ENCODE peak calls at places on chromosome 2, in seven cellular contexts. Q is HCT116, X is K562, L is H1, T is GM12878, Y is SK-N-SH, D is HepG2. N is an unnamed sample.

GRCh38 chr2:55672630-55673029 is 21.0 kb downstream of the PNPT1 start:
- DNase-seq in Q (no peak), X (no peak), L (no peak), T (no peak), Y (no peak), D (no peak), N (no peak)

GRCh38 chr2:72924353-72925240 is 7.3 kb downstream of the EMX1 start:
- DNase-seq in Q (no peak), X (no peak), L (peak; percentile 81), T (no peak), Y (peak; percentile 60), D (no peak), N (no peak)

GRCh38 chr2:174004900-174005605 is 39.9 kb upstream of the SP3 start:
- DNase-seq in Q (no peak), X (no peak), L (no peak), T (no peak), Y (no peak), D (no peak), N (no peak)

GRCh38 chr2:228048838-228049490 is 132.5 kb downstream of the SPHKAP start:
- DNase-seq in Q (peak; percentile 61), X (peak; percentile 2), L (no peak), T (no peak), Y (peak; percentile 28), D (peak; percentile 49), N (peak; percentile 27)

GRCh38 chr2:111982822-111983221 is 72.2 kb upstream of the TMEM87B start:
- DNase-seq in Q (no peak), X (no peak), L (no peak), T (no peak), Y (no peak), D (no peak), N (no peak)

GRCh38 chr2:69185807-69186206 is 172.8 kb downstream of the ANTXR1 start:
- DNase-seq in Q (no peak), X (no peak), L (no peak), T (no peak), Y (no peak), D (no peak), N (no peak)

GRCh38 chr2:169528271-169528701 is 18.8 kb downstream of the KLHL41 start:
- DNase-seq in Q (peak; percentile 41), X (peak; percentile 71), L (peak; percentile 89), T (peak; percentile 45), Y (peak; percentile 48), D (peak; percentile 65), N (no peak)

GRCh38 chr2:222693837-222694236 is 22.4 kb downstream of the MOGAT1 start:
- DNase-seq in Q (peak; percentile 41), X (no peak), L (no peak), T (no peak), Y (no peak), D (peak; percentile 63), N (peak; percentile 43)

GRCh38 chr2:192146069-192147006 is 48.4 kb downstream of the TMEFF2 start:
- DNase-seq in Q (no peak), X (no peak), L (no peak), T (no peak), Y (no peak), D (no peak), N (no peak)

GRCh38 chr2:83850071-83850725 is 608.9 kb downstream of the SUCLG1 start:
- DNase-seq in Q (no peak), X (no peak), L (no peak), T (no peak), Y (no peak), D (no peak), N (no peak)

GRCh38 chr2:23007836-23008235 is 377.1 kb upstream of the KLHL29 start:
- DNase-seq in Q (no peak), X (no peak), L (no peak), T (no peak), Y (no peak), D (no peak), N (no peak)

GRCh38 chr2:74440005-74440377 is 1.7 kb downstream of the RTKN start:
- DNase-seq in Q (no peak), X (no peak), L (no peak), T (no peak), Y (peak; percentile 84), D (peak; percentile 60), N (no peak)

GRCh38 chr2:208150094-208150493 is 4.1 kb upstream of the CRYGB start:
- DNase-seq in Q (no peak), X (no peak), L (no peak), T (no peak), Y (no peak), D (no peak), N (no peak)

GRCh38 chr2:76445880-76446279 is 735.2 kb upstream of the GCFC2 start:
- DNase-seq in Q (no peak), X (no peak), L (no peak), T (peak; percentile 17), Y (no peak), D (no peak), N (no peak)

GRCh38 chr2:67797801-67798535 is 264.8 kb downstream of the C1D start:
- DNase-seq in Q (no peak), X (no peak), L (no peak), T (no peak), Y (no peak), D (no peak), N (no peak)

GRCh38 chr2:41698787-41699422 is 348.9 kb upstream of the PKDCC start:
- DNase-seq in Q (no peak), X (peak; percentile 31), L (peak; percentile 83), T (no peak), Y (peak; percentile 85), D (no peak), N (peak; percentile 33)

GRCh38 chr2:238936162-238937052 is 88.5 kb downstream of the TWIST2 start:
- DNase-seq in Q (no peak), X (no peak), L (peak; percentile 19), T (no peak), Y (no peak), D (no peak), N (no peak)

GRCh38 chr2:231680992-231681852 is 27.1 kb upstream of the PTMA start:
- DNase-seq in Q (no peak), X (peak; percentile 62), L (peak; percentile 91), T (no peak), Y (peak; percentile 99), D (peak; percentile 87), N (peak; percentile 86)

GRCh38 chr2:108169982-108170625 is 69.7 kb upstream of the SULT1C3 start:
- DNase-seq in Q (no peak), X (no peak), L (peak; percentile 54), T (no peak), Y (peak; percentile 9), D (peak; percentile 31), N (no peak)

GRCh38 chr2:34261701-34262100 is 662.6 kb upstream of the FAM98A start:
- DNase-seq in Q (no peak), X (no peak), L (no peak), T (no peak), Y (no peak), D (no peak), N (no peak)

GRCh38 chr2:113251118-113251517 is 27.6 kb downstream of the PAX8 start:
- DNase-seq in Q (no peak), X (peak; percentile 60), L (no peak), T (no peak), Y (no peak), D (no peak), N (no peak)

GRCh38 chr2:43174368-43175186 is 51.8 kb downstream of the ZFP36L2 start:
- DNase-seq in Q (no peak), X (no peak), L (no peak), T (peak; percentile 80), Y (no peak), D (no peak), N (no peak)

GRCh38 chr2:143856973-143857372 is 662.9 kb downstream of the ZEB2 start:
- DNase-seq in Q (no peak), X (no peak), L (no peak), T (no peak), Y (no peak), D (no peak), N (no peak)

GRCh38 chr2:8534729-8535397 is 147.0 kb upstream of the ID2 start:
- DNase-seq in Q (no peak), X (peak; percentile 49), L (no peak), T (no peak), Y (peak; percentile 74), D (peak; percentile 48), N (no peak)

GRCh38 chr2:187504312-187504921 is 49.8 kb downstream of the TFPI start:
- DNase-seq in Q (no peak), X (no peak), L (no peak), T (no peak), Y (peak; percentile 14), D (no peak), N (no peak)

GRCh38 chr2:26363323-26363722 is 16.7 kb upstream of the ADGRF3 start:
- DNase-seq in Q (no peak), X (no peak), L (no peak), T (no peak), Y (no peak), D (peak; percentile 64), N (no peak)
- TF ChIP-seq JUND in Q (no peak), X (peak; percentile 69), L (no peak), T (no peak), Y (peak; percentile 64), D (no peak), N (no peak)

DNA sequence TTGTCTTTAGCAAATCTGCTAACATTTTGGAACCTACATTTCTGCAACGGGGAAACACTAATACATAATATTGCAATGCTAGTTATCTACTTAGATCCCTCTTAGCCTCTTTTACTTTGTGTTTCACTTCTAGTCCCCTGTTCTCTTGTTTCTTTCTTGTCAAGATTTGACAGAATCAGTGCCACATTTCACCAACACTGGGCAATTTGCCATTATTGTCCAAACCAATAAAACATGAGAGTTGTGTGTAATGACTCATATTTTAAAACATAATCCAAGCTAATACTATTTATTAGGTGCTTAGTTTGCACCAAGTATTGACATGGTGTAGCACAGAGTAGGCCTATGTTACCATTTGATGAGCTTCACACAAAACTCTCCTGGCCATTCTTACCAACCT is 33.7 kb upstream of the ACVR1C start:
- DNase-seq in Q (no peak), X (no peak), L (no peak), T (no peak), Y (no peak), D (no peak), N (no peak)
- TF ChIP-seq JUND in Q (no peak), X (no peak), L (no peak), T (no peak), Y (peak; percentile 8), D (no peak), N (no peak)

DNA sequence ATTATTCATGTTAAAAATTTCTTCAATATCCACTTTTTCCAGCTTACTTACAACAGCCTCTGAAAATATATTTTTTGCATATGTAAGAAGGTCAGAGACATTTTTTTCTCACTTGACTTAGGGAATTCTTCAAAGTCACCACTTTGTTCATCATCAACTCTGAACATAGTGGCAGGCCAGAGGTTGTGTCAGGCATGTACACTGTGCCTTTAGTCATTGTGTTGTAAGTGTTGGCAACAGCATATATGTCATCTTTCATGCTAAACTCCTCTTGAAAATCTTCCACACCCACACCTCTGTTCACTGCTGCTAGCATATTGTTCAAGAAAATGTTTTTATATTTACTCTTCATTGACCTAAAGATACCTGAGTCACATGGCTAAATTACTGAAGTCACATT is 52.2 kb upstream of the ACVR1 start:
- DNase-seq in Q (no peak), X (no peak), L (no peak), T (no peak), Y (no peak), D (no peak), N (no peak)
- TF ChIP-seq JUND in Q (no peak), X (no peak), L (no peak), T (no peak), Y (no peak), D (no peak), N (no peak)

DNA sequence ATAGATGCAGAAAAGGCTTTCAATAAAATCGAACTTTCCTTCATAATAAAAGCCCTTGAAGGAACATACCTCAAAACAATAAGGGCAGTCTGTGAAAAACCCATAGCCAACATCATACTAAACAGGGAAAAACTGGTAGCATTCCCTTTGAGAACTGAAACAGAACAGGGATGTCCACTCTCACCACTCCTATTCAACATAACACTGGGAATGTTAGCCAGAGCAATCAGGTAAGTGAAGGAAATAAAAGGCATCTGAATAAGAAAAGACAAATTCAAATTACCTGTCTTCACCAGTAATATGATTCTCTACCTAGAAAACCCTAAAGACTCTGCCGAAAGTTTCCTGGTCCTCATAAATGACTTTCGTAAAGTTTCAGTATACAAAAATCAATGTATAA is 861.0 kb upstream of the VRK2 start:
- DNase-seq in Q (no peak), X (no peak), L (no peak), T (no peak), Y (no peak), D (no peak), N (no peak)
- TF ChIP-seq JUND in Q (no peak), X (no peak), L (no peak), T (no peak), Y (no peak), D (no peak), N (no peak)